ENCODE peak calls at places on chromosomes 3 and 15, in seven cellular contexts. Y is H9, T is frontal cortex, W is NCI-H2081 treated with DMSO at 0.1 percent for 48 hours, G is nucleus accumbens, R is Right ventricle myocardium superior, S is glutamatergic neuron. I is an unnamed sample.
A peak's percentile ranks its signal among the peaks of the same experiment; 100 is the strongest.

GRCh38 chr3:194404365-194405140 is 5.5 kb upstream of the GP5 start:
- DNase-seq in Y (no peak), T (no peak), W (peak; percentile 63), G (no peak), R (no peak), S (no peak), I (peak; percentile 62)

GRCh38 chr15:73972984-73973682 is 19.0 kb downstream of the STOML1 start:
- DNase-seq in Y (peak; percentile 91), T (peak; percentile 78), W (no peak), G (peak; percentile 53), R (peak; percentile 90), S (peak; percentile 92), I (peak; percentile 95)

GRCh38 chr3:46085421-46086082 is 58.3 kb upstream of the XCR1 start:
- DNase-seq in Y (no peak), T (no peak), W (no peak), G (no peak), R (no peak), S (no peak), I (no peak)

GRCh38 chr3:31456373-31456772 is 76.4 kb upstream of the STT3B start:
- DNase-seq in Y (no peak), T (no peak), W (no peak), G (no peak), R (no peak), S (no peak), I (no peak)

GRCh38 chr15:76961277-76962010 is 29.9 kb downstream of the RCN2 start:
- DNase-seq in Y (no peak), T (no peak), W (no peak), G (no peak), R (no peak), S (no peak), I (peak; percentile 16)

GRCh38 chr15:60162251-60162650 is 158.1 kb downstream of the FOXB1 start:
- DNase-seq in Y (no peak), T (no peak), W (no peak), G (no peak), R (no peak), S (no peak), I (no peak)

GRCh38 chr15:63264685-63265302 is 12.6 kb upstream of the APH1B start:
- DNase-seq in Y (no peak), T (no peak), W (no peak), G (no peak), R (no peak), S (no peak), I (no peak)

GRCh38 chr15:93071469-93071891 is 17.5 kb downstream of the RGMA start:
- DNase-seq in Y (no peak), T (no peak), W (no peak), G (no peak), R (no peak), S (no peak), I (no peak)

GRCh38 chr15:89383635-89384604 is 49.3 kb upstream of the POLG start:
- DNase-seq in Y (peak; percentile 44), T (no peak), W (peak; percentile 33), G (no peak), R (peak; percentile 67), S (peak; percentile 72), I (peak; percentile 39)

GRCh38 chr3:65883614-65884013 is 155.1 kb downstream of the MAGI1 start:
- DNase-seq in Y (no peak), T (no peak), W (peak; percentile 51), G (no peak), R (no peak), S (no peak), I (no peak)

GRCh38 chr3:191235331-191236314 is 36.6 kb downstream of the OSTN start:
- DNase-seq in Y (no peak), T (no peak), W (no peak), G (no peak), R (no peak), S (no peak), I (no peak)

GRCh38 chr3:160450846-160451245 is 1.3 kb upstream of the TRIM59 start:
- DNase-seq in Y (no peak), T (no peak), W (no peak), G (no peak), R (no peak), S (no peak), I (peak; percentile 35)

GRCh38 chr3:29285356-29286070 is 4.6 kb downstream of the RBMS3 start:
- DNase-seq in Y (no peak), T (no peak), W (no peak), G (no peak), R (no peak), S (no peak), I (no peak)

GRCh38 chr15:58520936-58521292 is 89.1 kb downstream of the LIPC start:
- DNase-seq in Y (no peak), T (no peak), W (no peak), G (no peak), R (no peak), S (no peak), I (no peak)

GRCh38 chr3:70980646-70981031 is 602.9 kb downstream of the FOXP1 start:
- DNase-seq in Y (no peak), T (no peak), W (no peak), G (no peak), R (no peak), S (no peak), I (no peak)

GRCh38 chr3:54856271-54856670 is 71.6 kb downstream of the LRTM1 start:
- DNase-seq in Y (no peak), T (no peak), W (no peak), G (no peak), R (no peak), S (no peak), I (no peak)

GRCh38 chr3:105812194-105812586 is 56.6 kb downstream of the CBLB start:
- DNase-seq in Y (no peak), T (no peak), W (no peak), G (no peak), R (no peak), S (no peak), I (no peak)

GRCh38 chr3:155065537-155065936 is 14.6 kb upstream of the MME start:
- DNase-seq in Y (no peak), T (no peak), W (no peak), G (no peak), R (no peak), S (no peak), I (no peak)

GRCh38 chr15:76293361-76293760 is 17.9 kb downstream of the ETFA start:
- DNase-seq in Y (no peak), T (no peak), W (no peak), G (no peak), R (no peak), S (no peak), I (no peak)

GRCh38 chr3:45597166-45597565 is 2.6 kb downstream of the LIMD1 start:
- DNase-seq in Y (no peak), T (no peak), W (no peak), G (no peak), R (peak; percentile 38), S (no peak), I (no peak)

GRCh38 chr3:49469876-49470713 is at the start of gene DAG1:
- DNase-seq in Y (peak; percentile 97), T (peak; percentile 99), W (peak; percentile 69), G (peak; percentile 91), R (peak; percentile 99), S (peak; percentile 96), I (peak; percentile 97)

GRCh38 chr3:186757686-186758220 is 25.6 kb upstream of the EIF4A2 start:
- DNase-seq in Y (no peak), T (no peak), W (no peak), G (no peak), R (no peak), S (no peak), I (no peak)

GRCh38 chr3:134941820-134942219 is 146.8 kb downstream of the EPHB1 start:
- DNase-seq in Y (no peak), T (no peak), W (no peak), G (no peak), R (no peak), S (no peak), I (peak; percentile 17)

GRCh38 chr3:143963946-143964345 is 7.7 kb upstream of the DIPK2A start:
- DNase-seq in Y (no peak), T (no peak), W (no peak), G (no peak), R (no peak), S (no peak), I (no peak)

GRCh38 chr15:64883097-64883581 is 28.6 kb upstream of the ANKDD1A start:
- DNase-seq in Y (no peak), T (no peak), W (no peak), G (no peak), R (no peak), S (no peak), I (no peak)

GRCh38 chr15:24899367-24899766 is 55.4 kb upstream of the SNRPN start:
- DNase-seq in Y (no peak), T (no peak), W (no peak), G (no peak), R (no peak), S (no peak), I (peak; percentile 43)

GRCh38 chr3:122609798-122610559 is 32.5 kb downstream of the PARP15 start:
- DNase-seq in Y (no peak), T (no peak), W (no peak), G (no peak), R (no peak), S (no peak), I (no peak)

GRCh38 chr15:69648775-69649735 is 196.4 kb downstream of the RPLP1 start:
- DNase-seq in Y (peak; percentile 85), T (no peak), W (no peak), G (no peak), R (no peak), S (no peak), I (peak; percentile 87)

GRCh38 chr3:123283657-123284398 is 82.1 kb downstream of the SEC22A start:
- DNase-seq in Y (no peak), T (no peak), W (no peak), G (no peak), R (no peak), S (no peak), I (no peak)

I was measured in GM23338.